ENCODE peak calls at places on chromosomes 11 and 22, in seven cellular contexts. M, G, Q, I, L, D and Y are unnamed samples.

GRCh38 chr11:206516-207212 is 535 bp downstream of the BET1L start:
- DNase-seq in Q (no peak), M (peak), L (peak), I (peak), G (no peak), D (no peak), Y (peak)

GRCh38 chr11:45930031-45930794 is 7.8 kb downstream of the LARGE2 start:
- DNase-seq in D (peak), I (peak), M (peak), Q (no peak), L (no peak), G (no peak), Y (no peak)

GRCh38 chr22:47259990-47260389 is 497.5 kb downstream of the TBC1D22A start:
- DNase-seq in Q (no peak), G (no peak), M (peak), D (peak), I (no peak), L (no peak), Y (no peak)

GRCh38 chr11:102806296-102806695 is 8.3 kb upstream of the MMP1 start:
- DNase-seq in G (no peak), M (no peak), D (no peak), Q (no peak), L (no peak), I (no peak), Y (no peak)

GRCh38 chr11:122681731-122682130 is 26.2 kb downstream of the UBASH3B start:
- DNase-seq in M (no peak), Q (no peak), I (peak), D (peak), L (no peak), G (no peak), Y (no peak)

GRCh38 chr11:68164437-68164836 is 43.2 kb upstream of the CHKA start:
- DNase-seq in G (no peak), D (no peak), M (no peak), Q (no peak), L (no peak), I (no peak), Y (no peak)

GRCh38 chr11:66115638-66116410 is 45.8 kb downstream of the PACS1 start:
- DNase-seq in Q (no peak), I (no peak), D (no peak), M (peak), G (no peak), L (no peak), Y (no peak)

GRCh38 chr11:34977039-34977906 is 60.9 kb downstream of the PDHX start:
- DNase-seq in M (no peak), Q (no peak), L (no peak), G (no peak), D (no peak), I (no peak), Y (no peak)

GRCh38 chr11:113562981-113563461 is 87.8 kb upstream of the DRD2 start:
- DNase-seq in G (no peak), I (peak), Q (no peak), D (no peak), L (no peak), M (no peak), Y (no peak)

GRCh38 chr22:33325232-33326004 is 267.2 kb upstream of the SYN3 start:
- DNase-seq in L (no peak), I (no peak), M (no peak), Q (no peak), D (no peak), G (no peak), Y (no peak)

GRCh38 chr11:74453373-74453975 is 13.9 kb downstream of the KCNE3 start:
- DNase-seq in M (peak), Q (peak), G (peak), I (peak), L (peak), D (peak), Y (peak)

GRCh38 chr22:41367680-41368542 is 13.8 kb upstream of the TEF start:
- DNase-seq in D (peak), I (no peak), L (no peak), G (peak), Q (no peak), M (peak), Y (no peak)

GRCh38 chr22:49999063-49999900 is 13.3 kb downstream of the IL17REL start:
- DNase-seq in M (peak), Q (no peak), I (peak), G (peak), D (no peak), L (no peak), Y (peak)

GRCh38 chr22:50548913-50549790 is 3.5 kb downstream of the KLHDC7B start:
- DNase-seq in Q (no peak), M (no peak), L (no peak), I (no peak), G (no peak), D (no peak), Y (no peak)

GRCh38 chr11:71247551-71248250 is 4.7 kb downstream of the SHANK2 start:
- DNase-seq in I (no peak), D (no peak), Q (no peak), M (peak), G (no peak), L (no peak), Y (no peak)

GRCh38 chr11:63602296-63602695 is 11.9 kb downstream of the PLAAT3 start:
- DNase-seq in M (peak), D (peak), G (no peak), I (no peak), Q (no peak), L (no peak), Y (no peak)